ENCODE peak calls at places on chromosomes 13 and 19, in nine cellular contexts. One of them, this sample, is unnamed.

GRCh38 chr13:21538280-21538679 is 65.7 kb downstream of the MICU2 start:
- DNase-seq in heart right ventricle: no peak
- DNase-seq in IMR-90: no peak
- DNase-seq in dorsolateral prefrontal cortex: no peak
- DNase-seq in WERI-Rb-1: no peak
- DNase-seq in right lobe of liver: no peak
- DNase-seq in CD8-positive, alpha-beta memory T cell: no peak
- DNase-seq in cardiac muscle cell: peak; percentile 24
- DNase-seq in left lung: no peak
- DNase-seq in this sample: no peak

GRCh38 chr13:31885994-31886393 is 145.6 kb upstream of the FRY start:
- DNase-seq in heart right ventricle: peak; percentile 45
- DNase-seq in IMR-90: peak; percentile 4
- DNase-seq in dorsolateral prefrontal cortex: no peak
- DNase-seq in WERI-Rb-1: peak; percentile 77
- DNase-seq in right lobe of liver: no peak
- DNase-seq in CD8-positive, alpha-beta memory T cell: no peak
- DNase-seq in cardiac muscle cell: peak; percentile 16
- DNase-seq in left lung: no peak
- DNase-seq in this sample: no peak

GRCh38 chr13:97567510-97568243 is 133.7 kb downstream of the RAP2A start:
- DNase-seq in heart right ventricle: no peak
- DNase-seq in IMR-90: peak; percentile 50
- DNase-seq in dorsolateral prefrontal cortex: no peak
- DNase-seq in WERI-Rb-1: no peak
- DNase-seq in right lobe of liver: no peak
- DNase-seq in CD8-positive, alpha-beta memory T cell: no peak
- DNase-seq in cardiac muscle cell: no peak
- DNase-seq in left lung: peak; percentile 52
- DNase-seq in this sample: peak; percentile 76

GRCh38 chr13:27919299-27919933 is 384 bp upstream of the PDX1 start:
- DNase-seq in heart right ventricle: no peak
- DNase-seq in IMR-90: no peak
- DNase-seq in dorsolateral prefrontal cortex: no peak
- DNase-seq in WERI-Rb-1: no peak
- DNase-seq in right lobe of liver: no peak
- DNase-seq in CD8-positive, alpha-beta memory T cell: no peak
- DNase-seq in cardiac muscle cell: no peak
- DNase-seq in left lung: no peak
- DNase-seq in this sample: no peak

GRCh38 chr19:310781-311496 is 19.7 kb upstream of the PLPP2 start:
- DNase-seq in heart right ventricle: peak; percentile 5
- DNase-seq in IMR-90: no peak
- DNase-seq in dorsolateral prefrontal cortex: no peak
- DNase-seq in WERI-Rb-1: no peak
- DNase-seq in right lobe of liver: no peak
- DNase-seq in CD8-positive, alpha-beta memory T cell: no peak
- DNase-seq in cardiac muscle cell: no peak
- DNase-seq in left lung: no peak
- DNase-seq in this sample: no peak

GRCh38 chr19:47413941-47414340 is 5.4 kb downstream of the MEIS3 start:
- DNase-seq in heart right ventricle: no peak
- DNase-seq in IMR-90: no peak
- DNase-seq in dorsolateral prefrontal cortex: no peak
- DNase-seq in WERI-Rb-1: no peak
- DNase-seq in right lobe of liver: no peak
- DNase-seq in CD8-positive, alpha-beta memory T cell: no peak
- DNase-seq in cardiac muscle cell: no peak
- DNase-seq in left lung: no peak
- DNase-seq in this sample: no peak

GRCh38 chr13:45295536-45295935 is 45.4 kb downstream of the TPT1 start:
- DNase-seq in heart right ventricle: peak; percentile 23
- DNase-seq in IMR-90: peak; percentile 24
- DNase-seq in dorsolateral prefrontal cortex: no peak
- DNase-seq in WERI-Rb-1: no peak
- DNase-seq in right lobe of liver: no peak
- DNase-seq in CD8-positive, alpha-beta memory T cell: no peak
- DNase-seq in cardiac muscle cell: no peak
- DNase-seq in left lung: no peak
- DNase-seq in this sample: no peak

GRCh38 chr19:35595928-35596327 is 10.0 kb downstream of the PMIS2 start:
- DNase-seq in heart right ventricle: no peak
- DNase-seq in IMR-90: no peak
- DNase-seq in dorsolateral prefrontal cortex: no peak
- DNase-seq in WERI-Rb-1: no peak
- DNase-seq in right lobe of liver: no peak
- DNase-seq in CD8-positive, alpha-beta memory T cell: no peak
- DNase-seq in cardiac muscle cell: no peak
- DNase-seq in left lung: no peak
- DNase-seq in this sample: no peak

GRCh38 chr13:99959538-99960230 is 11.9 kb downstream of the ZIC5 start:
- DNase-seq in heart right ventricle: no peak
- DNase-seq in IMR-90: no peak
- DNase-seq in dorsolateral prefrontal cortex: no peak
- DNase-seq in WERI-Rb-1: no peak
- DNase-seq in right lobe of liver: no peak
- DNase-seq in CD8-positive, alpha-beta memory T cell: no peak
- DNase-seq in cardiac muscle cell: peak; percentile 9
- DNase-seq in left lung: no peak
- DNase-seq in this sample: no peak

GRCh38 chr13:51731759-51732158 is 72.2 kb downstream of the DHRS12 start:
- DNase-seq in heart right ventricle: no peak
- DNase-seq in IMR-90: peak; percentile 54
- DNase-seq in dorsolateral prefrontal cortex: no peak
- DNase-seq in WERI-Rb-1: no peak
- DNase-seq in right lobe of liver: no peak
- DNase-seq in CD8-positive, alpha-beta memory T cell: no peak
- DNase-seq in cardiac muscle cell: no peak
- DNase-seq in left lung: no peak
- DNase-seq in this sample: no peak

GRCh38 chr13:80339578-80339840 is 1.4 kb downstream of the SPRY2 start:
- DNase-seq in heart right ventricle: no peak
- DNase-seq in IMR-90: no peak
- DNase-seq in dorsolateral prefrontal cortex: no peak
- DNase-seq in WERI-Rb-1: no peak
- DNase-seq in right lobe of liver: no peak
- DNase-seq in CD8-positive, alpha-beta memory T cell: no peak
- DNase-seq in cardiac muscle cell: no peak
- DNase-seq in left lung: no peak
- DNase-seq in this sample: no peak

GRCh38 chr19:47776568-47776967 is 1.9 kb upstream of the SELENOW start:
- DNase-seq in heart right ventricle: no peak
- DNase-seq in IMR-90: no peak
- DNase-seq in dorsolateral prefrontal cortex: no peak
- DNase-seq in WERI-Rb-1: no peak
- DNase-seq in right lobe of liver: no peak
- DNase-seq in CD8-positive, alpha-beta memory T cell: no peak
- DNase-seq in cardiac muscle cell: no peak
- DNase-seq in left lung: no peak
- DNase-seq in this sample: peak; percentile 90

GRCh38 chr13:24651718-24652345 is 28.4 kb upstream of the ATP12A start:
- DNase-seq in heart right ventricle: no peak
- DNase-seq in IMR-90: no peak
- DNase-seq in dorsolateral prefrontal cortex: no peak
- DNase-seq in WERI-Rb-1: no peak
- DNase-seq in right lobe of liver: no peak
- DNase-seq in CD8-positive, alpha-beta memory T cell: no peak
- DNase-seq in cardiac muscle cell: no peak
- DNase-seq in left lung: no peak
- DNase-seq in this sample: peak; percentile 58

GRCh38 chr13:31913459-31913858 is 118.1 kb upstream of the FRY start:
- DNase-seq in heart right ventricle: no peak
- DNase-seq in IMR-90: no peak
- DNase-seq in dorsolateral prefrontal cortex: no peak
- DNase-seq in WERI-Rb-1: no peak
- DNase-seq in right lobe of liver: no peak
- DNase-seq in CD8-positive, alpha-beta memory T cell: no peak
- DNase-seq in cardiac muscle cell: no peak
- DNase-seq in left lung: no peak
- DNase-seq in this sample: peak; percentile 25

GRCh38 chr19:35066691-35067563 is 25.4 kb downstream of the HPN start:
- DNase-seq in heart right ventricle: peak; percentile 79
- DNase-seq in IMR-90: peak; percentile 77
- DNase-seq in dorsolateral prefrontal cortex: peak; percentile 94
- DNase-seq in WERI-Rb-1: peak; percentile 95
- DNase-seq in right lobe of liver: peak; percentile 92
- DNase-seq in CD8-positive, alpha-beta memory T cell: peak; percentile 79
- DNase-seq in cardiac muscle cell: peak; percentile 89
- DNase-seq in left lung: peak; percentile 82
- DNase-seq in this sample: peak; percentile 73

GRCh38 chr19:29211562-29212416 is 1.2 kb downstream of the UQCRFS1 start:
- DNase-seq in heart right ventricle: no peak
- DNase-seq in IMR-90: peak; percentile 12
- DNase-seq in dorsolateral prefrontal cortex: no peak
- DNase-seq in WERI-Rb-1: peak; percentile 8
- DNase-seq in right lobe of liver: no peak
- DNase-seq in CD8-positive, alpha-beta memory T cell: no peak
- DNase-seq in cardiac muscle cell: peak; percentile 17
- DNase-seq in left lung: no peak
- DNase-seq in this sample: peak; percentile 29

GRCh38 chr19:14582894-14583340 is at the start of gene CLEC17A:
- DNase-seq in heart right ventricle: no peak
- DNase-seq in IMR-90: no peak
- DNase-seq in dorsolateral prefrontal cortex: no peak
- DNase-seq in WERI-Rb-1: no peak
- DNase-seq in right lobe of liver: no peak
- DNase-seq in CD8-positive, alpha-beta memory T cell: no peak
- DNase-seq in cardiac muscle cell: no peak
- DNase-seq in left lung: no peak
- DNase-seq in this sample: no peak

GRCh38 chr13:24540236-24541126 is 27.9 kb upstream of the PARP4 start:
- DNase-seq in heart right ventricle: no peak
- DNase-seq in IMR-90: no peak
- DNase-seq in dorsolateral prefrontal cortex: no peak
- DNase-seq in WERI-Rb-1: peak; percentile 63
- DNase-seq in right lobe of liver: peak; percentile 48
- DNase-seq in CD8-positive, alpha-beta memory T cell: no peak
- DNase-seq in cardiac muscle cell: peak; percentile 4
- DNase-seq in left lung: no peak
- DNase-seq in this sample: peak; percentile 5

GRCh38 chr19:50248413-50248812 is 45.0 kb downstream of the MYH14 start:
- DNase-seq in heart right ventricle: no peak
- DNase-seq in IMR-90: no peak
- DNase-seq in dorsolateral prefrontal cortex: no peak
- DNase-seq in WERI-Rb-1: no peak
- DNase-seq in right lobe of liver: no peak
- DNase-seq in CD8-positive, alpha-beta memory T cell: no peak
- DNase-seq in cardiac muscle cell: no peak
- DNase-seq in left lung: no peak
- DNase-seq in this sample: no peak
- H3K27me3 ChIP-seq in heart right ventricle: no peaks in the 10 kb centered on the region
- H3K27me3 ChIP-seq in IMR-90: no peaks in the 10 kb centered on the region
- H3K27me3 ChIP-seq in dorsolateral prefrontal cortex: no peaks in the 10 kb centered on the region
- H3K27me3 ChIP-seq in WERI-Rb-1: peaks cover 69% of the 10 kb centered on the region
- H3K27me3 ChIP-seq in right lobe of liver: no peaks in the 10 kb centered on the region
- H3K27me3 ChIP-seq in CD8-positive, alpha-beta memory T cell: no peaks in the 10 kb centered on the region
- H3K27me3 ChIP-seq in cardiac muscle cell: no peaks in the 10 kb centered on the region
- H3K27me3 ChIP-seq in left lung: no peaks in the 10 kb centered on the region
- H3K27me3 ChIP-seq in this sample: peaks cover 2% of the 10 kb centered on the region

GRCh38 chr19:4539697-4540581 is at the start of gene LRG1:
- DNase-seq in heart right ventricle: peak; percentile 44
- DNase-seq in IMR-90: no peak
- DNase-seq in dorsolateral prefrontal cortex: no peak
- DNase-seq in WERI-Rb-1: no peak
- DNase-seq in right lobe of liver: peak; percentile 97
- DNase-seq in CD8-positive, alpha-beta memory T cell: no peak
- DNase-seq in cardiac muscle cell: no peak
- DNase-seq in left lung: peak; percentile 88
- DNase-seq in this sample: peak; percentile 74
- H3K4me3 ChIP-seq in heart right ventricle: no peak within 1 kb of the TSS
- H3K4me3 ChIP-seq in IMR-90: no peak within 1 kb of the TSS
- H3K4me3 ChIP-seq in dorsolateral prefrontal cortex: no peak within 1 kb of the TSS
- H3K4me3 ChIP-seq in WERI-Rb-1: no peak within 1 kb of the TSS
- H3K4me3 ChIP-seq in right lobe of liver: peak within 1 kb of the TSS; percentile 67
- H3K4me3 ChIP-seq in CD8-positive, alpha-beta memory T cell: no peak within 1 kb of the TSS
- H3K4me3 ChIP-seq in cardiac muscle cell: no peak within 1 kb of the TSS
- H3K4me3 ChIP-seq in left lung: peak within 1 kb of the TSS; percentile 40
- H3K4me3 ChIP-seq in this sample: no peak within 1 kb of the TSS

GRCh38 chr19:53907690-53908089 is 1.4 kb upstream of the CACNG7 start:
- DNase-seq in heart right ventricle: no peak
- DNase-seq in IMR-90: no peak
- DNase-seq in dorsolateral prefrontal cortex: no peak
- DNase-seq in WERI-Rb-1: no peak
- DNase-seq in right lobe of liver: no peak
- DNase-seq in CD8-positive, alpha-beta memory T cell: no peak
- DNase-seq in cardiac muscle cell: no peak
- DNase-seq in left lung: no peak
- DNase-seq in this sample: no peak
- H3K27me3 ChIP-seq in heart right ventricle: peaks cover 83% of the 10 kb centered on the region
- H3K27me3 ChIP-seq in IMR-90: peaks cover 31% of the 10 kb centered on the region
- H3K27me3 ChIP-seq in dorsolateral prefrontal cortex: no peaks in the 10 kb centered on the region
- H3K27me3 ChIP-seq in WERI-Rb-1: peaks cover 81% of the 10 kb centered on the region
- H3K27me3 ChIP-seq in right lobe of liver: no peaks in the 10 kb centered on the region
- H3K27me3 ChIP-seq in CD8-positive, alpha-beta memory T cell: peaks cover 36% of the 10 kb centered on the region
- H3K27me3 ChIP-seq in cardiac muscle cell: peaks cover 78% of the 10 kb centered on the region
- H3K27me3 ChIP-seq in left lung: peaks cover 48% of the 10 kb centered on the region
- H3K27me3 ChIP-seq in this sample: no peaks in the 10 kb centered on the region

GRCh38 chr19:33620611-33621010 is 1.1 kb upstream of the CHST8 start:
- DNase-seq in heart right ventricle: no peak
- DNase-seq in IMR-90: no peak
- DNase-seq in dorsolateral prefrontal cortex: no peak
- DNase-seq in WERI-Rb-1: no peak
- DNase-seq in right lobe of liver: no peak
- DNase-seq in CD8-positive, alpha-beta memory T cell: no peak
- DNase-seq in cardiac muscle cell: no peak
- DNase-seq in left lung: no peak
- DNase-seq in this sample: no peak

GRCh38 chr19:33621065-33621785 is 528 bp upstream of the CHST8 start:
- DNase-seq in heart right ventricle: no peak
- DNase-seq in IMR-90: no peak
- DNase-seq in dorsolateral prefrontal cortex: no peak
- DNase-seq in WERI-Rb-1: peak; percentile 36
- DNase-seq in right lobe of liver: no peak
- DNase-seq in CD8-positive, alpha-beta memory T cell: no peak
- DNase-seq in cardiac muscle cell: no peak
- DNase-seq in left lung: no peak
- DNase-seq in this sample: no peak

GRCh38 chr19:33622809-33623511 is 1.2 kb downstream of the CHST8 start:
- DNase-seq in heart right ventricle: no peak
- DNase-seq in IMR-90: no peak
- DNase-seq in dorsolateral prefrontal cortex: no peak
- DNase-seq in WERI-Rb-1: peak; percentile 65
- DNase-seq in right lobe of liver: no peak
- DNase-seq in CD8-positive, alpha-beta memory T cell: no peak
- DNase-seq in cardiac muscle cell: peak; percentile 23
- DNase-seq in left lung: no peak
- DNase-seq in this sample: no peak

GRCh38 chr19:33621811-33622504 is at the start of gene CHST8:
- DNase-seq in heart right ventricle: peak; percentile 45
- DNase-seq in IMR-90: no peak
- DNase-seq in dorsolateral prefrontal cortex: peak; percentile 53
- DNase-seq in WERI-Rb-1: peak; percentile 83
- DNase-seq in right lobe of liver: peak; percentile 55
- DNase-seq in CD8-positive, alpha-beta memory T cell: no peak
- DNase-seq in cardiac muscle cell: peak; percentile 80
- DNase-seq in left lung: no peak
- DNase-seq in this sample: peak; percentile 15

DNA sequence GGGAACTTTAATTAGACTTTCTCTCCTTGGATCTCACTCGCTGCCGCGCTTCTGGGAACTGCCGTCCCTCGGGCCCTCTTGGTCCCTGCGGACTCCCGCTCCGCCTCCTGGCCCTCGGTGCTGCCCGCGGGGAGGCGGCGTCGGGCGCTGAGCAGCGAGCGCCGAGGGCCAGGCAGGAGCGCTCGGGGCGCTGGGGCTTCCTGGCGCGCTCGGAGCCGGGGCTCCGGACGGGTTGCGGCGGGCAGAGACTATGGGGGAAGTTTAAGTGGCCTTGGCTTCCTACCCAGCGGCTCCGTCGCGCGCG is 704 bp downstream of the CHST8 start:
- DNase-seq in heart right ventricle: no peak
- DNase-seq in IMR-90: no peak
- DNase-seq in dorsolateral prefrontal cortex: no peak
- DNase-seq in WERI-Rb-1: peak; percentile 22
- DNase-seq in right lobe of liver: no peak
- DNase-seq in CD8-positive, alpha-beta memory T cell: no peak
- DNase-seq in cardiac muscle cell: peak; percentile 45
- DNase-seq in left lung: no peak
- DNase-seq in this sample: no peak
- H3K4me3 ChIP-seq in heart right ventricle: peak overlapping the region; percentile 21
- H3K4me3 ChIP-seq in IMR-90: no peak overlapping the region
- H3K4me3 ChIP-seq in dorsolateral prefrontal cortex: peak overlapping the region; percentile 55
- H3K4me3 ChIP-seq in WERI-Rb-1: peak overlapping the region; percentile 61
- H3K4me3 ChIP-seq in right lobe of liver: peak overlapping the region; percentile 27
- H3K4me3 ChIP-seq in CD8-positive, alpha-beta memory T cell: no peak overlapping the region
- H3K4me3 ChIP-seq in cardiac muscle cell: peak overlapping the region; percentile 64
- H3K4me3 ChIP-seq in left lung: peak overlapping the region; percentile 38
- H3K4me3 ChIP-seq in this sample: no peak overlapping the region